ENCODE peak calls at places on chromosome 10, in ten cellular contexts. R, G, K, B, W, T, Z, S, J and A are unnamed samples.

GRCh38 chr10:86979977-86980448 is 11.7 kb downstream of the ADIRF start:
- DNase-seq in R (peak), G (no peak), K (no peak), B (no peak), W (no peak), T (no peak), Z (no peak), S (peak), J (no peak), A (no peak)

GRCh38 chr10:99981581-99982199 is 28.1 kb downstream of the DNMBP start:
- DNase-seq in R (no peak), G (no peak), K (no peak), B (no peak), W (no peak), T (no peak), Z (no peak), S (no peak), J (no peak), A (no peak)

GRCh38 chr10:125556884-125557283 is 126.1 kb downstream of the TEX36 start:
- DNase-seq in R (no peak), G (no peak), K (no peak), B (no peak), W (no peak), T (no peak), Z (no peak), S (no peak), J (no peak), A (no peak)

GRCh38 chr10:111598433-111599059 is 521.7 kb downstream of the ADRA2A start:
- DNase-seq in R (peak), G (peak), K (peak), B (peak), W (peak), T (peak), Z (peak), S (peak), J (peak), A (no peak)

GRCh38 chr10:120794390-120794789 is 56.8 kb upstream of the WDR11 start:
- DNase-seq in R (no peak), G (no peak), K (no peak), B (no peak), W (no peak), T (no peak), Z (no peak), S (no peak), J (no peak), A (no peak)

GRCh38 chr10:2081501-2081900 is 344.2 kb upstream of the ADARB2 start:
- DNase-seq in R (no peak), G (no peak), K (no peak), B (no peak), W (no peak), T (no peak), Z (no peak), S (no peak), J (peak), A (no peak)

GRCh38 chr10:93336110-93336509 is 146.0 kb downstream of the MYOF start:
- DNase-seq in R (no peak), G (no peak), K (no peak), B (peak), W (no peak), T (no peak), Z (no peak), S (no peak), J (no peak), A (no peak)

GRCh38 chr10:96596422-96597407 is 9.9 kb upstream of the TM9SF3 start:
- DNase-seq in R (no peak), G (no peak), K (no peak), B (no peak), W (no peak), T (no peak), Z (peak), S (no peak), J (no peak), A (no peak)

GRCh38 chr10:103835121-103836045 is 20.0 kb downstream of the SH3PXD2A start:
- DNase-seq in R (no peak), G (no peak), K (no peak), B (no peak), W (no peak), T (no peak), Z (no peak), S (peak), J (no peak), A (no peak)

GRCh38 chr10:103500481-103500880 is 7.0 kb downstream of the NEURL1 start:
- DNase-seq in R (no peak), G (no peak), K (no peak), B (no peak), W (no peak), T (no peak), Z (no peak), S (no peak), J (no peak), A (no peak)

GRCh38 chr10:60870803-60871202 is 73.2 kb downstream of the RHOBTB1 start:
- DNase-seq in R (no peak), G (no peak), K (no peak), B (no peak), W (no peak), T (no peak), Z (no peak), S (no peak), J (no peak), A (no peak)

GRCh38 chr10:36677170-36677768 is 448.1 kb upstream of the ANKRD30A start:
- DNase-seq in R (no peak), G (no peak), K (no peak), B (no peak), W (no peak), T (no peak), Z (peak), S (no peak), J (no peak), A (no peak)

GRCh38 chr10:79385804-79386531 is 38.7 kb downstream of the PPIF start:
- DNase-seq in R (no peak), G (no peak), K (no peak), B (no peak), W (no peak), T (no peak), Z (no peak), S (no peak), J (peak), A (no peak)

GRCh38 chr10:59702347-59702746 is 7.3 kb downstream of the SLC16A9 start:
- DNase-seq in R (no peak), G (no peak), K (no peak), B (no peak), W (no peak), T (no peak), Z (peak), S (no peak), J (no peak), A (peak)

GRCh38 chr10:78514459-78514858 is 480.8 kb downstream of the RPS24 start:
- DNase-seq in R (no peak), G (no peak), K (no peak), B (no peak), W (no peak), T (no peak), Z (no peak), S (no peak), J (no peak), A (no peak)

GRCh38 chr10:132407846-132408278 is 10.9 kb downstream of the PWWP2B start:
- DNase-seq in R (peak), G (no peak), K (peak), B (peak), W (peak), T (no peak), Z (peak), S (peak), J (peak), A (peak)

GRCh38 chr10:79405221-79405994 is 40.0 kb downstream of the ZCCHC24 start:
- DNase-seq in R (peak), G (no peak), K (no peak), B (no peak), W (no peak), T (no peak), Z (no peak), S (peak), J (no peak), A (no peak)

GRCh38 chr10:113273877-113274829 is 278.7 kb upstream of the HABP2 start:
- DNase-seq in R (no peak), G (no peak), K (no peak), B (no peak), W (no peak), T (no peak), Z (no peak), S (no peak), J (no peak), A (no peak)

DNA sequence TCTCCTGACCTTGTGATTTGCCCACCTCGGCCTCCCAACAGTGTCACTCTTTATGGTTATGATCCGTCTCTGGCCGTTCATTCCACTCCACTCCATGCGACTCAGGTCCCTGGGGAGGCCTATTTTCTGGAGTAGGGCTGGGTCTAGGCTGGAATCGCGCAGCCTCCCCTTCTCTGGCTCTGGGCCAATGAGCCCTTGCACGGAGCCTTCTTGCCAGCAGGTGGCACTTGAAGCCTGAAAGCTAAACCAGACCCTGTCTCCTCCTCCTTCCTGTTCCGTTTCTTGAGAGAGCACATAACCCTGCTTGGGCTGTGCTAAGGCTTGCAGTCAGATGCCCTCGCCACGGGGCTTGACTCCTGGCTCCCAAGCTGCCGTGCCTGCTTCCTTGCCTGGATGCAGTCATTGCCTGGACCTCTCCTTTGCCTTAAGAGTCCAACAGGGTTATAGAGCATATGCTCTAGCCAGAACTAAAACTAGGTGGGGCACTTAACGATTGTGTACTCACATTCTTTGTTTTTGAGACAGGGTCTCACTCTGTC is 9.6 kb upstream of the DNAJB12 start:
- DNase-seq in R (peak), G (peak), K (peak), B (peak), W (peak), T (peak), Z (peak), S (peak), J (peak), A (peak)
- H3K27ac ChIP-seq in R (no peak), G (no peak), K (peak), B (peak), W (peak), T (peak), Z (peak), S (peak), J (peak), A (peak)

GRCh38 chr10:124125305-124126116 is 32.1 kb upstream of the CHST15 start:
- DNase-seq in R (no peak), G (no peak), K (peak), B (peak), W (peak), T (no peak), Z (peak), S (peak), J (peak), A (peak)

GRCh38 chr10:124124769-124125161 is 31.4 kb upstream of the CHST15 start:
- DNase-seq in R (no peak), G (no peak), K (no peak), B (no peak), W (no peak), T (no peak), Z (no peak), S (no peak), J (no peak), A (no peak)

GRCh38 chr10:124126711-124127385 is 33.5 kb upstream of the CHST15 start:
- DNase-seq in R (no peak), G (no peak), K (no peak), B (no peak), W (no peak), T (no peak), Z (no peak), S (no peak), J (no peak), A (no peak)

GRCh38 chr10:124127563-124127962 is 34.2 kb upstream of the CHST15 start:
- DNase-seq in R (no peak), G (no peak), K (no peak), B (no peak), W (no peak), T (no peak), Z (no peak), S (no peak), J (no peak), A (no peak)

DNA sequence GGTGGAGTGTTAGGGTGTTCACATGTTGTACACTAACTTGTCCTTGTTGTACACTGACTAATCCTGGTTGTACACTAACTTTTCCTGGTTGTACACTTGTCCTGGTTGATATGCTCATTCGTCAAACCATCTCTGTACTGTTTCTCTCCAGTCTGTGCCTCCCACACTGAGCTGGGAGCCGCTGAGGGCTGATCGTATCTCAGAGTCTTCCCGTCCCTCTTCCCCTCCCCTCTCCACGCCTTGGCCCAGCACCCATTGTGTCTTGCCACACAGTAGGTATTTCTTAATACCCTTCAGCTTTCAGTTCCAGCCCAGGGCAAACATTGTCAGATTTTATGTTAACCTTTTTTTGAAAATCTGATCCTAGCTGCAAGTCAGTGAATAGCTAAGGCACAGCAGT is 32.7 kb upstream of the CHST15 start:
- DNase-seq in R (no peak), G (no peak), K (no peak), B (no peak), W (no peak), T (no peak), Z (no peak), S (no peak), J (no peak), A (no peak)
- H3K27ac ChIP-seq in R (no peak), G (no peak), K (no peak), B (no peak), W (peak), T (no peak), Z (no peak), S (no peak), J (no peak), A (no peak)

GRCh38 chr10:327889-328809 is 192.9 kb downstream of the ZMYND11 start:
- DNase-seq in R (no peak), G (no peak), K (no peak), B (no peak), W (no peak), T (no peak), Z (no peak), S (no peak), J (no peak), A (no peak)
- H3K27ac ChIP-seq in R (no peak), G (no peak), K (no peak), B (peak), W (no peak), T (no peak), Z (no peak), S (no peak), J (no peak), A (no peak)

DNA sequence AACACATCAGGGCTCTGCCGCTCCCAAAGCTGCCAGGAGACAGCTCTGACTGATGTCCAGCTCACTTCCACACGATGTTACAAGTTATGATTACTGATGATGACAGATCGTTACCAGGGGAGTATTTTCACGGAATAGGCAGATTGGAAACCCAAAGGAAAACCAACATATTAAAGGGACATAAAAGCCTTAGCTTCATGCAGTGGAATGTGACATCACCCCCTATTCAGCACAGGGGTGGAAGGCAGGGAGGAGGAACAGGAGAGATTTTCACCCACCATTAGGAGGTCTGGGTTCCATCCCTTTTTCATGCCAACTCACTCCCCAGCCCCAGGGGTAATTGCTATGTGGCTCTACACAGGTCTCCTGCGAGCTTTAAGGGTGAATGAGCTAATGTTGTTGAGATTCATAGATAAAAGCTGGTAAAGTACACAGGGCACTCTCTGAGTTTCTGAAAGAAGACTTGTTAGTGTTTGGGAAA is 81.8 kb downstream of the LYZL1 start:
- DNase-seq in R (no peak), G (no peak), K (peak), B (no peak), W (peak), T (no peak), Z (peak), S (no peak), J (no peak), A (no peak)
- H3K27ac ChIP-seq in R (no peak), G (no peak), K (no peak), B (no peak), W (no peak), T (no peak), Z (no peak), S (no peak), J (no peak), A (peak)